ENCODE peak calls at places on chromosomes 3 and 15, in eight cellular contexts. S, L, F, I, C, R, V and E are unnamed samples.

GRCh38 chr3:194481103-194481502 is 5.7 kb downstream of the ATP13A3 start:
- DNase-seq in L (no peak), S (no peak), C (no peak), V (no peak), F (peak), I (no peak), R (no peak), E (no peak)

GRCh38 chr3:33437556-33438283 is 2.5 kb downstream of the UBP1 start:
- DNase-seq in R (no peak), F (peak), C (no peak), V (peak), L (peak), S (no peak), I (no peak), E (no peak)

GRCh38 chr3:139546772-139547171 is 7.2 kb upstream of the RBP1 start:
- DNase-seq in S (no peak), C (no peak), V (no peak), R (no peak), I (no peak), L (no peak), F (no peak), E (no peak)

GRCh38 chr3:139930201-139930600 is 4.8 kb upstream of the CLSTN2 start:
- DNase-seq in V (no peak), I (no peak), L (no peak), R (no peak), S (no peak), C (no peak), F (peak), E (no peak)

GRCh38 chr15:64854041-64854440 is 12.3 kb downstream of the PLEKHO2 start:
- DNase-seq in C (no peak), I (no peak), F (peak), S (no peak), R (no peak), V (no peak), L (peak), E (no peak)

GRCh38 chr3:99543796-99544195 is 94.6 kb upstream of the COL8A1 start:
- DNase-seq in I (no peak), F (no peak), V (no peak), R (no peak), L (no peak), C (no peak), S (no peak), E (no peak)

GRCh38 chr15:55846108-55846707 is 103.3 kb upstream of the PRTG start:
- DNase-seq in C (peak), L (no peak), F (peak), S (peak), R (peak), I (no peak), V (peak), E (no peak)

GRCh38 chr3:99330924-99331532 is 307.4 kb upstream of the COL8A1 start:
- DNase-seq in L (no peak), R (no peak), S (no peak), V (no peak), C (no peak), F (peak), I (no peak), E (no peak)

GRCh38 chr3:72189344-72189743 is 404.4 kb upstream of the PROK2 start:
- DNase-seq in C (no peak), V (no peak), R (peak), I (peak), S (no peak), F (no peak), L (no peak), E (no peak)

GRCh38 chr3:167113466-167113865 is 266.6 kb downstream of the ZBBX start:
- DNase-seq in C (no peak), I (no peak), V (no peak), S (no peak), R (no peak), L (no peak), F (no peak), E (no peak)

GRCh38 chr3:27677554-27677953 is 44.6 kb downstream of the EOMES start:
- DNase-seq in V (peak), R (no peak), C (no peak), F (peak), S (no peak), I (no peak), L (no peak), E (no peak)